ENCODE peak calls at places on chromosomes 16 and 17, in seven cellular contexts. A is lower lobe of right lung, F is lower leg skin, G is cardiac fibroblast, W is body of pancreas, N is breast epithelium, H is IMR-90. V is an unnamed sample.

GRCh38 chr17:48545539-48545938 is 630 bp upstream of the HOXB2 start:
- DNase-seq in A (no peak), F (no peak), H (peak), W (no peak), N (no peak), G (no peak), V (no peak)

GRCh38 chr17:68401288-68401687 is 56.0 kb downstream of the WIPI1 start:
- DNase-seq in A (no peak), F (no peak), N (no peak), G (no peak), W (no peak), H (no peak), V (no peak)

GRCh38 chr17:66300956-66301355 is 1.5 kb upstream of the PRKCA start:
- DNase-seq in F (no peak), N (no peak), A (no peak), H (no peak), W (no peak), G (peak), V (no peak)

GRCh38 chr16:72473631-72474030 is 301.7 kb upstream of the PMFBP1 start:
- DNase-seq in N (no peak), A (no peak), H (no peak), W (no peak), F (no peak), G (no peak), V (no peak)

GRCh38 chr17:42670199-42670924 is 6.4 kb downstream of the PLEKHH3 start:
- DNase-seq in N (no peak), H (no peak), F (no peak), W (no peak), G (no peak), A (no peak), V (no peak)

GRCh38 chr17:62692721-62693431 is 65.4 kb downstream of the MRC2 start:
- DNase-seq in A (peak), H (no peak), N (no peak), W (no peak), F (no peak), G (peak), V (peak)

GRCh38 chr17:75468779-75469373 is 12.4 kb downstream of the TMEM94 start:
- DNase-seq in G (no peak), H (no peak), F (no peak), N (no peak), A (no peak), W (no peak), V (no peak)

GRCh38 chr17:73371285-73371684 is 59.5 kb upstream of the CDC42EP4 start:
- DNase-seq in A (no peak), F (no peak), H (peak), W (no peak), G (peak), N (no peak), V (peak)

GRCh38 chr17:34850023-34850422 is 111.2 kb downstream of the CCT6B start:
- DNase-seq in A (no peak), G (no peak), F (no peak), H (no peak), N (no peak), W (no peak), V (peak)

GRCh38 chr16:11783319-11784047 is 13.6 kb downstream of the ZC3H7A start:
- DNase-seq in H (peak), W (no peak), F (no peak), N (no peak), A (no peak), G (peak), V (peak)

GRCh38 chr17:49527927-49528651 is 33.0 kb downstream of the NGFR start:
- DNase-seq in A (no peak), F (no peak), N (no peak), G (no peak), W (no peak), H (no peak), V (no peak)

GRCh38 chr17:83124871-83125514 is 45.6 kb downstream of the METRNL start:
- DNase-seq in G (no peak), W (no peak), F (no peak), A (peak), N (no peak), H (no peak), V (no peak)

GRCh38 chr16:58510776-58511628 is 4.3 kb upstream of the SETD6 start:
- DNase-seq in W (peak), G (no peak), H (no peak), N (no peak), A (peak), F (no peak), V (no peak)

GRCh38 chr17:77042688-77043330 is 98.0 kb upstream of the SEC14L1 start:
- DNase-seq in N (no peak), A (no peak), W (no peak), H (no peak), F (no peak), G (no peak), V (no peak)

GRCh38 chr17:6374761-6375312 is 60.1 kb downstream of the AIPL1 start:
- DNase-seq in W (peak), H (peak), G (peak), F (no peak), N (no peak), A (no peak), V (peak)

GRCh38 chr16:30358990-30359870 is 4.1 kb upstream of the CD2BP2 start:
- DNase-seq in A (no peak), H (no peak), W (no peak), N (no peak), F (no peak), G (no peak), V (no peak)

GRCh38 chr16:3761375-3762079 is 44.2 kb upstream of the TRAP1 start:
- DNase-seq in F (no peak), A (no peak), W (no peak), H (no peak), G (no peak), N (no peak), V (no peak)

GRCh38 chr17:74842599-74843351 is 16.9 kb downstream of the GRIN2C start:
- DNase-seq in N (no peak), W (peak), G (peak), H (peak), F (no peak), A (peak), V (peak)

GRCh38 chr17:44134752-44135568 is 6.8 kb upstream of the HROB start:
- DNase-seq in H (no peak), A (no peak), W (no peak), F (no peak), N (no peak), G (no peak), V (no peak)

GRCh38 chr17:57523926-57524634 is 221.0 kb downstream of the CCDC182 start:
- DNase-seq in G (peak), N (peak), A (peak), F (no peak), H (peak), W (peak), V (peak)

GRCh38 chr17:82399601-82400101 is 18.5 kb upstream of the HEXD start:
- DNase-seq in F (no peak), A (no peak), N (no peak), H (no peak), W (no peak), G (no peak), V (peak)

GRCh38 chr17:76083536-76083935 is 4.6 kb downstream of the ZACN start:
- DNase-seq in N (no peak), G (no peak), A (no peak), F (no peak), H (no peak), W (no peak), V (no peak)

GRCh38 chr17:6660765-6661463 is 9.4 kb downstream of the C17orf100 start:
- DNase-seq in W (no peak), F (no peak), N (no peak), G (no peak), H (no peak), A (no peak), V (no peak)

GRCh38 chr17:33292981-33293867 is at the start of gene ASIC2:
- DNase-seq in F (no peak), G (peak), W (peak), A (no peak), H (peak), N (no peak), V (no peak)

GRCh38 chr16:51487880-51488279 is 336.8 kb upstream of the SALL1 start:
- DNase-seq in N (no peak), G (no peak), A (no peak), F (no peak), H (no peak), W (no peak), V (no peak)

GRCh38 chr17:71970312-71970711 is 150.5 kb upstream of the SOX9 start:
- DNase-seq in H (peak), W (no peak), F (no peak), N (no peak), G (peak), A (no peak), V (no peak)

GRCh38 chr17:64741038-64741641 is 79.0 kb upstream of the SMURF2 start:
- DNase-seq in G (peak), H (peak), A (no peak), W (peak), N (no peak), F (peak), V (peak)

GRCh38 chr16:57235128-57236092 is 9.6 kb upstream of the ARL2BP start:
- DNase-seq in H (peak), F (no peak), W (no peak), N (no peak), G (peak), A (no peak), V (no peak)

GRCh38 chr16:70576431-70577255 is 53.0 kb downstream of the SF3B3 start:
- DNase-seq in G (peak), F (no peak), W (no peak), N (no peak), H (peak), A (no peak), V (peak)

GRCh38 chr17:30234954-30235353 is 543 bp downstream of the SLC6A4 start:
- DNase-seq in A (no peak), N (no peak), H (no peak), G (no peak), F (no peak), W (no peak), V (no peak)

GRCh38 chr17:69716571-69716970 is 302.1 kb downstream of the MAP2K6 start:
- DNase-seq in F (no peak), N (no peak), G (no peak), W (no peak), H (no peak), A (no peak), V (peak)

GRCh38 chr16:10871157-10871991 is 5.6 kb upstream of the CIITA start:
- DNase-seq in W (peak), A (peak), N (peak), H (peak), F (no peak), G (peak), V (peak)

GRCh38 chr16:35363510-35363909 is 1904.1 kb downstream of the TP53TG3F start:
- DNase-seq in G (no peak), F (no peak), A (no peak), H (no peak), W (no peak), N (no peak), V (no peak)

GRCh38 chr17:29722411-29723198 is 99.9 kb upstream of the CORO6 start:
- DNase-seq in A (no peak), G (peak), W (peak), F (peak), N (peak), H (peak), V (peak)

DNA sequence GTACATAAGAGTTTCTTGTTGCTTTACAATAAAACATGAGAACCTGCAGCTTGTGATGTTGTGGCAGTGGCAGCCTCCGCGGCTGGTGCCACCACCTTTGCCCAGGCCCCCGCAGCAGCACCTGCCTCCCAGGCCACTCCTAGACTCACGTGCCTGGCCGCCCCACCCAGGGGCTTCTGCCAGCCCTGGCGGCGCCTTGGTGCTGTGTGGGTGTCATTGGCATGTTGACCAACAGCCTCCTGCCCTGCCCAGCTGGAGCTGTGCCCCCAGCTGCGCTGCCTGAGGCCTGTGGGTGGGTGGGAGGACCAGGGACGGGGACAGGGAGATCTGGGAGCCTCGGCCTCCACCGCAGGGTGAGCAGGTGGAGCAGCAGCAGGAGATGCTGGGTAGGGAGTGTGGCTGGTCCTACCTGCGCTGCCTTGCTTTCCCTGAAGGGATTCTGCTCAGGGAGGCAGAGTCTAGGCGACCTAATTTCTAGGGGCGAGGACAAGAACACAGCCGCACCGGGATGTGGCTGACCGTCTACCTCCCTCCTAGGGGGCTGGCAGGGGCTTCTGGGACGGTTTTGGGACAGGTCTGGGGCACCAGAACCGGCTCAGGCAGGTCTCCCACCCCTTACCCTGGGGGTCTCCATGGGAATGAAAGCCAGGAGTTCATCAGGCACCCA is 416 bp upstream of the DNASE1L2 start:
- DNase-seq in G (no peak), N (no peak), W (no peak), H (no peak), F (no peak), A (no peak), V (no peak)
- H3K4me3 ChIP-seq in G (no peak), N (peak), W (no peak), H (no peak), F (no peak), A (no peak), V (no peak)

GRCh38 chr16:66278604-66279262 is 87.8 kb upstream of the CDH5 start:
- DNase-seq in W (no peak), G (no peak), N (no peak), A (no peak), F (no peak), H (no peak), V (no peak)
- TF ChIP-seq CTCF in W (no peak), G (no peak), N (no peak), A (no peak), F (no peak), H (no peak), V (no peak)

GRCh38 chr17:27466748-27467375 is 10.6 kb downstream of the KSR1 start:
- DNase-seq in W (no peak), F (no peak), A (peak), H (no peak), G (no peak), N (no peak), V (no peak)
- H3K4me3 ChIP-seq in W (no peak), F (no peak), A (no peak), H (no peak), G (no peak), N (no peak), V (no peak)

GRCh38 chr16:29315916-29316517 is 90.5 kb downstream of the NPIPB11 start:
- DNase-seq in G (no peak), W (no peak), F (no peak), H (no peak), A (no peak), N (no peak), V (no peak)
- TF ChIP-seq CTCF in G (no peak), W (peak), F (no peak), H (no peak), A (no peak), N (no peak), V (no peak)

DNA sequence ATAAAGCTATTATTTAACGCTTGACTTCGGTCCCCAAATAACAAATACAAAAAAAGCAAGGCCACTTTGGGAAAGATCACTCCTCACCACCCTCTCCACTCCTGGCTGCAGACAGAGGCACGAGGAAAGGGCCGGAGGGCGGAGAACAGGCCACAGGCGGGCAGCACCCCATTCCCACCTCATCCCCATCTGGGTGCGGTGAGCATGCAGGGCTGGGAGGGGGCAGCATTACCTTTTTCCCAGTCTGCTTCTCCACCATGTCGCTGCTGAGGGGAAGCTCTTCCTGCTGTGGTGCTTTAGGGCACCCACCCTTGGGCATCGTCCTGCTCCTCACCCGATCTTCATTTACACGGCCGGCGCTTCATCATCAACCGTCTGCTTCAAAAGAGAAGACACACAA is 99.2 kb downstream of the ZNF778 start:
- DNase-seq in W (no peak), G (no peak), F (no peak), N (no peak), A (peak), H (no peak), V (no peak)
- H3K4me3 ChIP-seq in W (no peak), G (no peak), F (no peak), N (no peak), A (no peak), H (no peak), V (no peak)

DNA sequence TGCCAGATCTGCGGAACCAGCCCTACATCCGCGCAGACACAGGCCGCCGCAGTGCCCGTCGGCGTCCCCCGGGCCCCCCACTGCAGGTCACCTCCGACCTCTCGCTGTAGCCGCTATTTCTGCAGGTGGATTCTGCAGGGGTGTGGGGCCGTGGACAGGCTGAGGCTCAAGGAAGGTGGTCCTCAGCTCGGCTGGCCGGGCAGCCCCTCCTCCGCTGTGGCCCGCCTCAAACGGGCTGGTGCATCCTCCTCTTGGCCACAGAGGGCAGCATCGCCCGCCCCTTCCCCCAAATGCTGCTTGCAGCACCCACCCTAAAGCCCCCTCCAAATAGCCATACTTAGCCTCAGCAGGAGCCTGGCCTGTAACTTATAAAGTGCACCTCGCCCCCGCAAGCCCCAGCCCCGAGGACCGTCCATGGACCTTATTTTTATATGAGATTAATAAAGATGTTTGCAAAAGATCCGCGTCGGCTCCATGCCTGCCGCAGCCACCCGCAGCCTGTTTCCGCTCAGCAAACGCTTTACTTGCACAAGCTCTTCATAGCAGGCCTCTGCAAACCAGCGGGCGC is 14.9 kb downstream of the SPATA32 start:
- DNase-seq in H (peak), N (no peak), F (no peak), A (no peak), G (no peak), W (peak), V (no peak)
- TF ChIP-seq CTCF in H (peak), N (no peak), F (no peak), A (peak), G (peak), W (peak), V (peak)

GRCh38 chr17:28712037-28712704 is 483 bp upstream of the PROCA1 start:
- DNase-seq in H (no peak), N (no peak), F (no peak), G (no peak), W (peak), A (peak), V (no peak)
- H3K4me3 ChIP-seq in H (no peak), N (peak), F (no peak), G (no peak), W (no peak), A (peak), V (no peak)

GRCh38 chr17:80189611-80190010 is 19.8 kb downstream of the CARD14 start:
- DNase-seq in W (no peak), N (no peak), G (no peak), F (no peak), H (no peak), A (no peak), V (no peak)

GRCh38 chr17:80191192-80191591 is 21.4 kb downstream of the CARD14 start:
- DNase-seq in F (no peak), H (no peak), A (no peak), N (no peak), W (no peak), G (no peak), V (no peak)

GRCh38 chr17:80192268-80192667 is 22.4 kb downstream of the CARD14 start:
- DNase-seq in F (peak), A (no peak), W (peak), G (no peak), N (peak), H (no peak), V (peak)

GRCh38 chr17:80191720-80192265 is 22.0 kb downstream of the CARD14 start:
- DNase-seq in F (peak), N (no peak), W (no peak), H (no peak), A (no peak), G (no peak), V (no peak)

DNA sequence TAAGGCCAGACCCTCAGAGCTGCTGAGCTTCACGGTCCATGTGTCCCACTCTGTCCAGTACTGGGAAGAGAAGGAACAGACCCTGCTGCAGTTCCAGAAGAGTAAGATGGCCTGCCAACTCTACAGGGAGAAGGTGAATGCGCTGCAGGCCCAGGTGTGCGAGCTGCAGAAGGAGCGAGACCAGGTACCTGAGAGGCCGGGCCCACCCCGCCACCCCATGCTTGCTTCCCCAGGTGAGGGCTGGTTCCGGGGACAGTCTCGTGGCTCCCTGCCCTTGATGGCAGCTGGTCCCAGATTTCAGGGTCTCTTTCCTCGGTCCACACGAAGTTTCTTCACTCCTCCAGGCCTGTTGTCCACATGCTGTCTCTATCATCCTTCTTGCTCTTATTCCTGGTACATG is 20.9 kb downstream of the CARD14 start:
- DNase-seq in F (no peak), W (no peak), H (no peak), G (no peak), A (no peak), N (no peak), V (no peak)
- TF ChIP-seq CTCF in F (no peak), W (no peak), H (no peak), G (no peak), A (no peak), N (no peak), V (no peak)

GRCh38 chr16:86578499-86579267 is at the start of gene FOXL1:
- DNase-seq in G (peak), F (no peak), H (peak), A (no peak), W (no peak), N (no peak), V (peak)

GRCh38 chr16:86579268-86580062 is 1.1 kb downstream of the FOXL1 start:
- DNase-seq in W (no peak), N (no peak), G (peak), F (no peak), A (no peak), H (no peak), V (no peak)

GRCh38 chr16:86576591-86577313 is 1.6 kb upstream of the FOXL1 start:
- DNase-seq in W (no peak), H (no peak), N (no peak), F (no peak), G (peak), A (no peak), V (no peak)

GRCh38 chr16:86577314-86577971 is 906 bp upstream of the FOXL1 start:
- DNase-seq in W (no peak), G (peak), N (no peak), A (no peak), H (peak), F (no peak), V (no peak)

GRCh38 chr16:86578056-86578455 is 293 bp upstream of the FOXL1 start:
- DNase-seq in G (peak), A (no peak), F (no peak), N (no peak), H (peak), W (no peak), V (no peak)
- H3K4me3 ChIP-seq in G (peak), A (peak), F (no peak), N (no peak), H (peak), W (no peak), V (no peak)

V was measured in AG10803.